ENCODE peak calls at places on chromosomes 16 and 17, in eight cellular contexts. K is skeletal muscle cell; G is activated naive CD8-positive, alpha-beta T cell treated with anti-CD3 and anti-CD28 coated beads, Interleukin-2, amount 50 U/mL, for 24 hours; N is sigmoid colon; D is testis; X is activated CD4-positive, alpha-beta T cell treated with anti-CD3 and anti-CD28 coated beads, Interleukin-2, amount 10 ng/mL, durations not matched to agents 7 days and 5 days; I is activated CD4-positive, alpha-beta memory T cell treated with anti-CD3 and anti-CD28 coated beads, Interleukin-2, amount 10 ng/mL, durations not matched to agents 7 days and 5 days; E is naive thymus-derived CD8-positive, alpha-beta T cell. J is an unnamed sample.

GRCh38 chr17:27848941-27849340 is 44.2 kb downstream of the LYRM9 start:
- DNase-seq in K (no peak), G (no peak), N (no peak), D (no peak), X (no peak), I (no peak), E (no peak), J (no peak)

GRCh38 chr17:78344666-78345065 is 15.2 kb downstream of the SOCS3 start:
- DNase-seq in K (no peak), G (no peak), N (no peak), D (no peak), X (no peak), I (no peak), E (no peak), J (no peak)

GRCh38 chr17:71115669-71115972 is 946.3 kb downstream of the KCNJ2 start:
- DNase-seq in K (no peak), G (no peak), N (no peak), D (no peak), X (no peak), I (no peak), E (no peak), J (no peak)

GRCh38 chr17:7982171-7982570 is 20.2 kb upstream of the GUCY2D start:
- DNase-seq in K (peak), G (no peak), N (peak), D (no peak), X (no peak), I (peak), E (no peak), J (no peak)

GRCh38 chr17:75996665-75997590 is 3.7 kb upstream of the CDK3 start:
- DNase-seq in K (no peak), G (peak), N (peak), D (peak), X (peak), I (peak), E (no peak), J (no peak)

GRCh38 chr17:30405161-30405560 is 26.4 kb downstream of the CPD start:
- DNase-seq in K (no peak), G (no peak), N (no peak), D (no peak), X (no peak), I (no peak), E (no peak), J (no peak)

GRCh38 chr16:84513111-84514065 is 8.9 kb upstream of the MEAK7 start:
- DNase-seq in K (no peak), G (no peak), N (peak), D (no peak), X (no peak), I (no peak), E (peak), J (no peak)

GRCh38 chr16:75764154-75764768 is 38.0 kb upstream of the CPHXL start:
- DNase-seq in K (peak), G (peak), N (peak), D (peak), X (peak), I (peak), E (peak), J (peak)

GRCh38 chr17:58692239-58693055 is at the start of gene RAD51C:
- DNase-seq in K (peak), G (peak), N (peak), D (peak), X (peak), I (peak), E (peak), J (peak)

GRCh38 chr17:67040652-67041051 is 3.7 kb upstream of the CACNG1 start:
- DNase-seq in K (no peak), G (no peak), N (no peak), D (no peak), X (no peak), I (no peak), E (no peak), J (no peak)

J was measured in WTC11.